ENCODE peak calls at places on chromosomes 5 and 9, in four cellular contexts. U is tibial nerve, W is anterior cingulate cortex, J is AG10803. R is an unnamed sample.
A peak's percentile ranks its signal among the peaks of the same experiment; 100 is the strongest.

GRCh38 chr5:149464796-149465489 is 85.9 kb upstream of the IL17B start:
- DNase-seq in U (no peak), W (no peak), J (peak; percentile 71), R (no peak)

GRCh38 chr5:174585472-174585871 is 138.9 kb upstream of the MSX2 start:
- DNase-seq in U (no peak), W (no peak), J (no peak), R (no peak)

GRCh38 chr5:4531756-4532704 is 608.1 kb upstream of the ADAMTS16 start:
- DNase-seq in U (no peak), W (no peak), J (no peak), R (no peak)

GRCh38 chr5:140075371-140075770 is 32.3 kb upstream of the NRG2 start:
- DNase-seq in U (no peak), W (no peak), J (peak; percentile 44), R (no peak)

GRCh38 chr5:87649455-87649854 is 236.7 kb upstream of the CCNH start:
- DNase-seq in U (no peak), W (no peak), J (no peak), R (no peak)

GRCh38 chr5:158061451-158061850 is 202.5 kb upstream of the CLINT1 start:
- DNase-seq in U (no peak), W (no peak), J (no peak), R (no peak)

GRCh38 chr5:139650689-139651501 is 2.7 kb downstream of the CXXC5 start:
- DNase-seq in U (no peak), W (peak; percentile 83), J (peak; percentile 53), R (no peak)

GRCh38 chr5:109939109-109939682 is 249.5 kb downstream of the MAN2A1 start:
- DNase-seq in U (no peak), W (no peak), J (peak; percentile 39), R (no peak)

GRCh38 chr9:93268551-93269314 is 84.8 kb downstream of the WNK2 start:
- DNase-seq in U (no peak), W (no peak), J (no peak), R (no peak)

GRCh38 chr5:7850533-7851239 is at the start of gene CFAP90:
- DNase-seq in U (no peak), W (no peak), J (peak; percentile 20), R (no peak)

GRCh38 chr5:119328753-119329602 is 26.8 kb upstream of the TNFAIP8 start:
- DNase-seq in U (no peak), W (no peak), J (peak; percentile 78), R (no peak)